ENCODE peak calls at places on chromosomes 16 and 17, in six cellular contexts. B is RWPE1, X is AG09309, U is colonic mucosa, J is B cell, C is AG10803. O is an unnamed sample.
A peak's percentile ranks its signal among the peaks of the same experiment; 100 is the strongest.

GRCh38 chr16:65522412-65522811 is 400.5 kb upstream of the CDH11 start:
- DNase-seq in U (no peak), J (no peak), C (no peak), B (no peak), X (no peak), O (no peak)

GRCh38 chr17:76556759-76557367 is 17.0 kb downstream of the PRCD start:
- DNase-seq in U (no peak), X (no peak), C (peak; percentile 55), B (no peak), J (no peak), O (no peak)

GRCh38 chr16:79336437-79337229 is 263.9 kb downstream of the MAF start:
- DNase-seq in X (no peak), J (no peak), B (no peak), C (no peak), U (no peak), O (no peak)

GRCh38 chr16:17252064-17252463 is 218.7 kb downstream of the XYLT1 start:
- DNase-seq in J (no peak), X (no peak), B (no peak), C (peak; percentile 24), U (no peak), O (no peak)

GRCh38 chr16:86457621-86458456 is 52.5 kb upstream of the FOXF1 start:
- DNase-seq in X (peak; percentile 92), U (no peak), J (no peak), C (peak; percentile 85), B (no peak), O (peak; percentile 88)

GRCh38 chr16:19008245-19008644 is 24.5 kb downstream of the TMC7 start:
- DNase-seq in X (peak; percentile 56), U (no peak), J (no peak), C (peak; percentile 76), B (peak; percentile 57), O (peak; percentile 82)

GRCh38 chr16:27520982-27521673 is 28.6 kb downstream of the GTF3C1 start:
- DNase-seq in J (no peak), U (no peak), X (no peak), B (no peak), C (no peak), O (no peak)

GRCh38 chr17:72175263-72175662 is 54.4 kb downstream of the SOX9 start:
- DNase-seq in U (peak; percentile 40), C (no peak), B (no peak), X (no peak), J (no peak), O (no peak)

GRCh38 chr16:54193656-54194007 is 93.0 kb downstream of the IRX3 start:
- DNase-seq in C (peak; percentile 67), B (peak; percentile 59), U (peak; percentile 78), X (peak; percentile 5), J (no peak), O (peak; percentile 38)

GRCh38 chr16:88103011-88103410 is 151.8 kb downstream of the BANP start:
- DNase-seq in C (no peak), B (no peak), U (no peak), X (no peak), J (no peak), O (no peak)

GRCh38 chr16:11597268-11597690 is 10.6 kb upstream of the LITAF start:
- DNase-seq in C (peak; percentile 36), B (no peak), U (peak; percentile 64), J (no peak), X (no peak), O (no peak)

GRCh38 chr16:69932228-69932627 is 18.9 kb upstream of the CLEC18A start:
- DNase-seq in B (no peak), J (no peak), C (no peak), U (no peak), X (no peak), O (no peak)

GRCh38 chr17:4858880-4859260 is 25.7 kb downstream of the MINK1 start:
- DNase-seq in X (no peak), C (peak; percentile 35), U (peak; percentile 35), J (no peak), B (peak; percentile 87), O (no peak)

GRCh38 chr17:68679882-68680281 is 78.7 kb upstream of the FAM20A start:
- DNase-seq in J (no peak), U (no peak), B (no peak), X (no peak), C (no peak), O (no peak)

GRCh38 chr17:3659541-3660111 is 8.8 kb downstream of the TAX1BP3 start:
- DNase-seq in J (no peak), B (peak; percentile 60), C (peak; percentile 91), U (peak; percentile 50), X (peak; percentile 61), O (peak; percentile 85)

GRCh38 chr16:84982434-84982833 is 28.9 kb downstream of the ZDHHC7 start:
- DNase-seq in X (no peak), J (no peak), C (no peak), U (peak; percentile 71), B (no peak), O (no peak)
- TF ChIP-seq CTCF in X (no peak), J (no peak), C (no peak), U (peak; percentile 35), B (no peak), O (no peak)

DNA sequence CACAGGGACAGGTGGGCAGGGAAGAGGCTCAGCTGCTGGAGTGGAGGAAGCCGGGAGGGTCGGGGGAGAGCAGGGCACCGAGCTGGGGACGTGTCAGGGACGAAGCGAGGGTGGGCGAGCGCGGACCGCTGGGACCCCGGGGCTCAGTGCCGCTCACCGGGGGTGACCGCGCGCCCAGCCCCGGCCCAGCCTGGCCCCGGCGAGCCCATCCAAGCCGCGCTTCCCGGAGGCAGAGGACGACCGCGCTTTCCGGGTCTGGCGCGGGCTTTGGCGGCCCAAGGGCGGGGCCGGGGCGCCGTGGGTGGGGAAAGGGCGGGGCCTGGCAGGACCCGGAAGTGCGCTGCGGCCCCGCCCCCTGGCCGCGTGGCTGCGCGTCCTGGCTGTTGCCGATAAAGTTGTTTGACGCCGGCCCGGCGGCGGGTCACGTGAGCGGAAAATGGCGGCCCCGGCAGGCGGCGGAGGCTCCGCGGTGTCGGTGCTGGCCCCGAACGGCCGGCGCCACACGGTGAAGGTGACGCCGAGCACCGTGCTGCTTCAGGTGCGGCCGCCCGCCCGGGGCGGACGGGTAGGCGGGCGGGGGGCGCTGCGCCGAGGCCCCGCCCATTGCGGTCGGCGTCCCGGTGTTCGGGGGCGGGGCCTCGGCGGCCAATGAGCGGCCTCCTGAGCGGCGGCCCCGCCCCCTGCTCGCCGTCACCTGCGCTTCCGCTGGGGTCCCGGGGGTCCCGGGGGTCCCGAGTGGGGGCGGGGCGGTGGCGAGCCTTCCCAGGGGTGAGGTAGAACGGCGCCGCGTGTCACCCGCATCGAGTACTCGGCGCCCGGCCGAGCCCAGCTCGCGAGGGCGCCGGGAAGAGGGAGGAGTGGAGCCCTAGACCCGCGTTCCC is at the start of gene ASPSCR1:
- DNase-seq in U (peak; percentile 92), B (peak; percentile 83), C (peak; percentile 89), J (peak; percentile 96), X (peak; percentile 55), O (peak; percentile 45)
- TF ChIP-seq CTCF in U (no peak), B (no peak), C (no peak), J (no peak), X (no peak), O (no peak)

GRCh38 chr16:81885976-81886586 is 107.0 kb downstream of the PLCG2 start:
- DNase-seq in B (peak; percentile 69), U (peak; percentile 30), C (peak; percentile 25), X (no peak), J (peak; percentile 70), O (no peak)
- TF ChIP-seq CTCF in B (peak; percentile 72), U (peak; percentile 65), C (peak; percentile 70), X (peak; percentile 70), J (peak; percentile 93), O (peak; percentile 79)

GRCh38 chr17:45990836-45991235 is 8.2 kb upstream of the STH start:
- DNase-seq in C (no peak), U (no peak), J (no peak), B (no peak), X (no peak), O (no peak)
- TF ChIP-seq CTCF in C (no peak), U (no peak), J (no peak), B (no peak), X (no peak), O (peak; percentile 11)

GRCh38 chr17:28552201-28552999 is at the start of gene UNC119:
- DNase-seq in C (peak; percentile 61), U (peak; percentile 84), J (peak; percentile 96), X (no peak), B (peak; percentile 93), O (no peak)
- TF ChIP-seq CTCF in C (no peak), U (no peak), J (no peak), X (no peak), B (no peak), O (no peak)

GRCh38 chr16:25544294-25544693 is 147.5 kb upstream of the HS3ST4 start:
- DNase-seq in B (no peak), J (no peak), C (no peak), U (no peak), X (no peak), O (no peak)
- TF ChIP-seq CTCF in B (no peak), J (no peak), C (no peak), U (no peak), X (no peak), O (no peak)

GRCh38 chr17:40445769-40446468 is 2.7 kb downstream of the IGFBP4 start:
- DNase-seq in J (no peak), B (no peak), U (no peak), C (no peak), X (no peak), O (no peak)

GRCh38 chr17:40443196-40443987 is at the start of gene IGFBP4:
- DNase-seq in B (peak; percentile 63), X (no peak), C (peak; percentile 77), J (peak; percentile 91), U (peak; percentile 86), O (no peak)

GRCh38 chr17:40443988-40444899 is 994 bp downstream of the IGFBP4 start:
- DNase-seq in B (no peak), J (no peak), X (no peak), U (peak; percentile 49), C (no peak), O (no peak)

GRCh38 chr17:40440166-40440565 is 3.1 kb upstream of the IGFBP4 start:
- DNase-seq in C (no peak), U (no peak), J (no peak), B (no peak), X (no peak), O (no peak)

GRCh38 chr17:40442392-40443195 is 656 bp upstream of the IGFBP4 start:
- DNase-seq in U (peak; percentile 55), B (no peak), C (no peak), X (no peak), J (no peak), O (no peak)
- TF ChIP-seq CTCF in U (no peak), B (no peak), C (peak; percentile 19), X (no peak), J (no peak), O (no peak)

O was measured in HFF-Myc.